ENCODE peak calls at places on chromosomes 3 and 15, in ten cellular contexts. One of them, this sample, is unnamed.
A peak's percentile ranks its signal among the peaks of the same experiment; 100 is the strongest.

GRCh38 chr3:154060606-154061380 is 60.4 kb upstream of the ARHGEF26 start:
- DNase-seq in GM23338: peak; percentile 59
- DNase-seq in stomach: no peak
- DNase-seq in CD8-positive, alpha-beta T cell: no peak
- DNase-seq in RWPE2: no peak
- DNase-seq in A549: no peak
- DNase-seq in lower lobe of right lung: no peak
- DNase-seq in mesenchymal stem cell: peak; percentile 79
- DNase-seq in Jurkat, Clone E6-1: no peak
- DNase-seq in hepatocyte: peak; percentile 41
- DNase-seq in this sample: no peak

GRCh38 chr15:42921049-42921731 is 612 bp upstream of the TTBK2 start:
- DNase-seq in GM23338: peak; percentile 44
- DNase-seq in lower lobe of right lung: no peak
- DNase-seq in hepatocyte: peak; percentile 20
- DNase-seq in Jurkat, Clone E6-1: peak; percentile 29
- DNase-seq in stomach: peak; percentile 27
- DNase-seq in mesenchymal stem cell: peak; percentile 24
- DNase-seq in RWPE2: no peak
- DNase-seq in CD8-positive, alpha-beta T cell: peak; percentile 48
- DNase-seq in A549: no peak
- DNase-seq in this sample: no peak

GRCh38 chr3:188468196-188468595 is 314.2 kb downstream of the LPP start:
- DNase-seq in RWPE2: no peak
- DNase-seq in CD8-positive, alpha-beta T cell: no peak
- DNase-seq in mesenchymal stem cell: no peak
- DNase-seq in GM23338: no peak
- DNase-seq in A549: no peak
- DNase-seq in stomach: no peak
- DNase-seq in lower lobe of right lung: no peak
- DNase-seq in hepatocyte: no peak
- DNase-seq in Jurkat, Clone E6-1: no peak
- DNase-seq in this sample: no peak

GRCh38 chr3:183151086-183151485 is 11.4 kb downstream of the LAMP3 start:
- DNase-seq in A549: no peak
- DNase-seq in hepatocyte: no peak
- DNase-seq in lower lobe of right lung: no peak
- DNase-seq in Jurkat, Clone E6-1: no peak
- DNase-seq in CD8-positive, alpha-beta T cell: no peak
- DNase-seq in stomach: no peak
- DNase-seq in mesenchymal stem cell: no peak
- DNase-seq in GM23338: no peak
- DNase-seq in RWPE2: no peak
- DNase-seq in this sample: no peak

GRCh38 chr3:170740726-170741591 is 129.0 kb downstream of the RPL22L1 start:
- DNase-seq in mesenchymal stem cell: peak; percentile 81
- DNase-seq in GM23338: no peak
- DNase-seq in RWPE2: peak; percentile 70
- DNase-seq in CD8-positive, alpha-beta T cell: no peak
- DNase-seq in Jurkat, Clone E6-1: no peak
- DNase-seq in hepatocyte: peak; percentile 57
- DNase-seq in stomach: no peak
- DNase-seq in A549: peak; percentile 50
- DNase-seq in lower lobe of right lung: no peak
- DNase-seq in this sample: peak; percentile 29

GRCh38 chr15:69096197-69096596 is 64.2 kb upstream of the GLCE start:
- DNase-seq in lower lobe of right lung: no peak
- DNase-seq in GM23338: no peak
- DNase-seq in RWPE2: no peak
- DNase-seq in mesenchymal stem cell: no peak
- DNase-seq in hepatocyte: no peak
- DNase-seq in A549: no peak
- DNase-seq in CD8-positive, alpha-beta T cell: no peak
- DNase-seq in stomach: no peak
- DNase-seq in Jurkat, Clone E6-1: no peak
- DNase-seq in this sample: no peak

GRCh38 chr3:88113311-88114162 is 36.2 kb upstream of the C3orf38 start:
- DNase-seq in lower lobe of right lung: no peak
- DNase-seq in GM23338: peak; percentile 90
- DNase-seq in RWPE2: no peak
- DNase-seq in A549: peak; percentile 72
- DNase-seq in hepatocyte: peak; percentile 82
- DNase-seq in Jurkat, Clone E6-1: peak; percentile 69
- DNase-seq in mesenchymal stem cell: peak; percentile 80
- DNase-seq in stomach: peak; percentile 58
- DNase-seq in CD8-positive, alpha-beta T cell: peak; percentile 44
- DNase-seq in this sample: peak; percentile 75

GRCh38 chr3:111619833-111620232 is 24.7 kb upstream of the ZBED2 start:
- DNase-seq in CD8-positive, alpha-beta T cell: no peak
- DNase-seq in mesenchymal stem cell: no peak
- DNase-seq in Jurkat, Clone E6-1: no peak
- DNase-seq in hepatocyte: no peak
- DNase-seq in RWPE2: peak; percentile 65
- DNase-seq in lower lobe of right lung: no peak
- DNase-seq in stomach: no peak
- DNase-seq in GM23338: no peak
- DNase-seq in A549: peak; percentile 16
- DNase-seq in this sample: no peak

GRCh38 chr3:11168406-11168805 is 14.1 kb downstream of the HRH1 start:
- DNase-seq in CD8-positive, alpha-beta T cell: no peak
- DNase-seq in A549: no peak
- DNase-seq in hepatocyte: no peak
- DNase-seq in Jurkat, Clone E6-1: no peak
- DNase-seq in RWPE2: no peak
- DNase-seq in GM23338: no peak
- DNase-seq in stomach: no peak
- DNase-seq in lower lobe of right lung: no peak
- DNase-seq in mesenchymal stem cell: no peak
- DNase-seq in this sample: no peak

GRCh38 chr3:172334743-172335142 is 113.5 kb downstream of the GHSR start:
- DNase-seq in stomach: no peak
- DNase-seq in CD8-positive, alpha-beta T cell: no peak
- DNase-seq in Jurkat, Clone E6-1: no peak
- DNase-seq in mesenchymal stem cell: no peak
- DNase-seq in lower lobe of right lung: no peak
- DNase-seq in hepatocyte: no peak
- DNase-seq in A549: no peak
- DNase-seq in GM23338: no peak
- DNase-seq in RWPE2: no peak
- DNase-seq in this sample: no peak

GRCh38 chr3:152128356-152128755 is 140.4 kb upstream of the MBNL1 start:
- DNase-seq in hepatocyte: no peak
- DNase-seq in GM23338: no peak
- DNase-seq in lower lobe of right lung: no peak
- DNase-seq in Jurkat, Clone E6-1: no peak
- DNase-seq in A549: no peak
- DNase-seq in stomach: no peak
- DNase-seq in mesenchymal stem cell: no peak
- DNase-seq in CD8-positive, alpha-beta T cell: no peak
- DNase-seq in RWPE2: no peak
- DNase-seq in this sample: no peak

GRCh38 chr15:69311319-69311721 is 12.6 kb downstream of the PAQR5 start:
- DNase-seq in hepatocyte: no peak
- DNase-seq in CD8-positive, alpha-beta T cell: no peak
- DNase-seq in lower lobe of right lung: no peak
- DNase-seq in Jurkat, Clone E6-1: no peak
- DNase-seq in RWPE2: peak; percentile 38
- DNase-seq in mesenchymal stem cell: peak; percentile 45
- DNase-seq in A549: peak; percentile 74
- DNase-seq in GM23338: no peak
- DNase-seq in stomach: no peak
- DNase-seq in this sample: no peak

GRCh38 chr15:73518876-73519594 is 76.1 kb downstream of the REC114 start:
- DNase-seq in lower lobe of right lung: no peak
- DNase-seq in CD8-positive, alpha-beta T cell: no peak
- DNase-seq in GM23338: no peak
- DNase-seq in stomach: no peak
- DNase-seq in A549: no peak
- DNase-seq in RWPE2: no peak
- DNase-seq in hepatocyte: no peak
- DNase-seq in Jurkat, Clone E6-1: no peak
- DNase-seq in mesenchymal stem cell: no peak
- DNase-seq in this sample: no peak

GRCh38 chr3:194816748-194817591 is 131.3 kb downstream of the FAM43A start:
- DNase-seq in hepatocyte: no peak
- DNase-seq in mesenchymal stem cell: no peak
- DNase-seq in lower lobe of right lung: no peak
- DNase-seq in stomach: no peak
- DNase-seq in GM23338: no peak
- DNase-seq in Jurkat, Clone E6-1: no peak
- DNase-seq in A549: no peak
- DNase-seq in CD8-positive, alpha-beta T cell: no peak
- DNase-seq in RWPE2: no peak
- DNase-seq in this sample: no peak

GRCh38 chr3:20054549-20054987 is 14.3 kb downstream of the KAT2B start:
- DNase-seq in RWPE2: peak; percentile 90
- DNase-seq in mesenchymal stem cell: peak; percentile 82
- DNase-seq in stomach: peak; percentile 62
- DNase-seq in GM23338: no peak
- DNase-seq in CD8-positive, alpha-beta T cell: peak; percentile 77
- DNase-seq in Jurkat, Clone E6-1: peak; percentile 75
- DNase-seq in A549: peak; percentile 94
- DNase-seq in lower lobe of right lung: no peak
- DNase-seq in hepatocyte: peak; percentile 70
- DNase-seq in this sample: no peak
- H3K4me3 ChIP-seq in RWPE2: no peak overlapping the region
- H3K4me3 ChIP-seq in mesenchymal stem cell: no peak overlapping the region
- H3K4me3 ChIP-seq in stomach: no peak overlapping the region
- H3K4me3 ChIP-seq in GM23338: no peak overlapping the region
- H3K4me3 ChIP-seq in CD8-positive, alpha-beta T cell: no peak overlapping the region
- H3K4me3 ChIP-seq in Jurkat, Clone E6-1: no peak overlapping the region
- H3K4me3 ChIP-seq in A549: no peak overlapping the region
- H3K4me3 ChIP-seq in lower lobe of right lung: no peak overlapping the region
- H3K4me3 ChIP-seq in hepatocyte: no peak overlapping the region
- H3K4me3 ChIP-seq in this sample: no peak overlapping the region

GRCh38 chr3:32568953-32569352 is 1.7 kb downstream of the DYNC1LI1 start:
- DNase-seq in RWPE2: no peak
- DNase-seq in mesenchymal stem cell: no peak
- DNase-seq in GM23338: no peak
- DNase-seq in Jurkat, Clone E6-1: no peak
- DNase-seq in A549: no peak
- DNase-seq in lower lobe of right lung: no peak
- DNase-seq in hepatocyte: no peak
- DNase-seq in stomach: no peak
- DNase-seq in CD8-positive, alpha-beta T cell: no peak
- DNase-seq in this sample: no peak
- H3K4me3 ChIP-seq in RWPE2: peak overlapping the region; percentile 76
- H3K4me3 ChIP-seq in mesenchymal stem cell: peak overlapping the region; percentile 96
- H3K4me3 ChIP-seq in GM23338: peak overlapping the region; percentile 64
- H3K4me3 ChIP-seq in Jurkat, Clone E6-1: no peak overlapping the region
- H3K4me3 ChIP-seq in A549: peak overlapping the region; percentile 65
- H3K4me3 ChIP-seq in lower lobe of right lung: peak overlapping the region; percentile 88
- H3K4me3 ChIP-seq in hepatocyte: peak overlapping the region; percentile 90
- H3K4me3 ChIP-seq in stomach: peak overlapping the region; percentile 69
- H3K4me3 ChIP-seq in CD8-positive, alpha-beta T cell: peak overlapping the region; percentile 72
- H3K4me3 ChIP-seq in this sample: peak overlapping the region; percentile 90

GRCh38 chr3:13011369-13012227 is 61.6 kb downstream of the IQSEC1 start:
- DNase-seq in A549: no peak
- DNase-seq in CD8-positive, alpha-beta T cell: peak; percentile 92
- DNase-seq in lower lobe of right lung: peak; percentile 80
- DNase-seq in hepatocyte: no peak
- DNase-seq in RWPE2: no peak
- DNase-seq in GM23338: peak; percentile 35
- DNase-seq in mesenchymal stem cell: no peak
- DNase-seq in stomach: peak; percentile 67
- DNase-seq in Jurkat, Clone E6-1: peak; percentile 56
- DNase-seq in this sample: no peak
- H3K4me3 ChIP-seq in A549: no peak overlapping the region
- H3K4me3 ChIP-seq in CD8-positive, alpha-beta T cell: peak overlapping the region; percentile 12
- H3K4me3 ChIP-seq in lower lobe of right lung: no peak overlapping the region
- H3K4me3 ChIP-seq in hepatocyte: no peak overlapping the region
- H3K4me3 ChIP-seq in RWPE2: no peak overlapping the region
- H3K4me3 ChIP-seq in GM23338: no peak overlapping the region
- H3K4me3 ChIP-seq in mesenchymal stem cell: no peak overlapping the region
- H3K4me3 ChIP-seq in stomach: no peak overlapping the region
- H3K4me3 ChIP-seq in Jurkat, Clone E6-1: no peak overlapping the region
- H3K4me3 ChIP-seq in this sample: no peak overlapping the region

DNA sequence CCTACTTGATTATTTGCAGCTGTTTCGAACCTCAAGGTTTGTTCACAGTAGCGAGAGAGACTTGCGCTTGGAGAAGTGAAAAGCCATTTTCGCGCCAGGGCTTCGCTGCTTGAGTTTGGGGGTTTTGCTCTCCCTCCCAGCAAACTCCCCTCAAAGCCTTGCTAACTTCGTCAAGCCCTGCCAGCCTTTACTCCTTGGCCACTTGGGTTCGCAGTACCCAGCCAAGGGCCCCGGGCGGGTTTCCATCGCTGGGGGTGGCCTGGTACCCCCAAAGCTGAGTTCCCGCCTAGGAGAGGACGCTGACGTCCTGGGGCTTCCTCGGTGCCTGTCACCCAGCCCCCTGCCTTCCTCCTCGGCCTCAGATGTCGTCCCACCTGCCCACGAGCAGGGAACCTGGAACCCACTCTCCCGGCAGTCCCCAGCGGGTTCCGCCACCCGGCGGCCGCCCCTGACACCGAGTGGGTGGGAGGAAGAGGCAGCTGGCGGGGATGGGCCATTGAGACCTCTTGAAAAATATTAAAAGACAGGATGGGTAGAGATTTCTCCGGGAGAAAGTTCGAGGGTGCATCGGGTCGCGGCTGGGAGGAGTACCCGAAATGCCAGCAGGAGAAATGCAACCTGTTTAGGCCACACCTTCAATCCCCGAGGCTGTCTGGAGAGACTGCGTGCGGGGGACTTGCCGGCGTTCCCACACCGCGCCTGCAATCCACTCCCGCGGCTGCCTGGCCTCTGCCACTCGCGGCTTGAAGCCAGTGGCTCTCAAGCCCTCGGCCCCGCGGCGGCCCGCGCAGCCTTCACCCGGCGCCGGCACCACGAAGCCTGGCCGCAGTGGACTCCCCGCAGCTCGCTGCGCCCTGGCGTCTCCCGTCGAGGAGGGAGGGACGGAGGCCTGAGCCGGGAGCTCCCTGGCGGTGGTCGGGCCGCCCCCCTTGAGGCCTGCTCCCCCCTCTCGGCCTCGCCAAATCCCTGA is 8.8 kb upstream of the NR2F2 start:
- DNase-seq in Jurkat, Clone E6-1: no peak
- DNase-seq in mesenchymal stem cell: peak; percentile 53
- DNase-seq in hepatocyte: peak; percentile 44
- DNase-seq in GM23338: peak; percentile 69
- DNase-seq in RWPE2: no peak
- DNase-seq in A549: no peak
- DNase-seq in CD8-positive, alpha-beta T cell: no peak
- DNase-seq in stomach: peak; percentile 54
- DNase-seq in lower lobe of right lung: peak; percentile 54
- DNase-seq in this sample: no peak
- H3K4me3 ChIP-seq in Jurkat, Clone E6-1: no peak overlapping the region
- H3K4me3 ChIP-seq in mesenchymal stem cell: peak overlapping the region; percentile 74
- H3K4me3 ChIP-seq in hepatocyte: peak overlapping the region; percentile 27
- H3K4me3 ChIP-seq in GM23338: peak overlapping the region; percentile 59
- H3K4me3 ChIP-seq in RWPE2: peak overlapping the region; percentile 19
- H3K4me3 ChIP-seq in A549: peak overlapping the region; percentile 22
- H3K4me3 ChIP-seq in CD8-positive, alpha-beta T cell: no peak overlapping the region
- H3K4me3 ChIP-seq in stomach: peak overlapping the region; percentile 59
- H3K4me3 ChIP-seq in lower lobe of right lung: peak overlapping the region; percentile 55
- H3K4me3 ChIP-seq in this sample: no peak overlapping the region

DNA sequence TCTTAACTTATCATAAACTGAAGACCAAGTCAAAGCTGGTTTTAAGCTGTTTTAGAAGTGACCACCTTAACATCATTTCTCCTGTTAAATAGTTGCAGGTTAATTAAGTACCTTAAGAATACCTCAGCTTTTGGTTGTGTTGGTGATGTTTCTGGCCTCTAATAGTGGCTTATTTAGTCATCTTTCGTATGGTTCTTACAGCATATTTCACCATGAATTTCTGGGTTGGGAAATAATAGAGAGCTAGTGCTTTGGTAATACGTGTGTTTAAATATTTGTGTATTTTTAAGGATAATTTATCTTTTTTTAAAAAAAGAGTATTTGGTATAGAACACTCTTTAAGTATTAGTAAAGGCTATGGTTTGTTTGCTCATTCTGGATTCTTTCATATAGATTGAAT is 1.6 kb downstream of the RAB8B start:
- DNase-seq in stomach: no peak
- DNase-seq in Jurkat, Clone E6-1: no peak
- DNase-seq in GM23338: no peak
- DNase-seq in hepatocyte: no peak
- DNase-seq in RWPE2: no peak
- DNase-seq in mesenchymal stem cell: no peak
- DNase-seq in A549: no peak
- DNase-seq in lower lobe of right lung: no peak
- DNase-seq in CD8-positive, alpha-beta T cell: no peak
- DNase-seq in this sample: no peak
- H3K4me3 ChIP-seq in stomach: peak overlapping the region; percentile 66
- H3K4me3 ChIP-seq in Jurkat, Clone E6-1: peak overlapping the region; percentile 90
- H3K4me3 ChIP-seq in GM23338: peak overlapping the region; percentile 89
- H3K4me3 ChIP-seq in hepatocyte: no peak overlapping the region
- H3K4me3 ChIP-seq in RWPE2: no peak overlapping the region
- H3K4me3 ChIP-seq in mesenchymal stem cell: peak overlapping the region; percentile 95
- H3K4me3 ChIP-seq in A549: peak overlapping the region; percentile 68
- H3K4me3 ChIP-seq in lower lobe of right lung: peak overlapping the region; percentile 66
- H3K4me3 ChIP-seq in CD8-positive, alpha-beta T cell: peak overlapping the region; percentile 86
- H3K4me3 ChIP-seq in this sample: no peak overlapping the region

This sample was measured in HAP-1.